ENCODE peak calls at places on chromosomes 6 and 20, in five cellular contexts. N is activated CD8-positive, alpha-beta T cell treated with anti-CD3 and anti-CD28 coated beads for 36 hours; I is Ammon's horn; V is left ventricle myocardium inferior; O is A549. L is an unnamed sample.

GRCh38 chr6:43455034-43455747 is at the start of gene DLK2:
- DNase-seq in N (peak), I (peak), V (no peak), O (no peak), L (no peak)

GRCh38 chr6:140980265-140980887 is 1152.3 kb upstream of the GJE1 start:
- DNase-seq in N (no peak), I (no peak), V (no peak), O (no peak), L (no peak)

GRCh38 chr6:98672681-98673475 is 161.5 kb upstream of the POU3F2 start:
- DNase-seq in N (no peak), I (peak), V (no peak), O (no peak), L (no peak)

GRCh38 chr20:47389867-47390347 is 33.4 kb upstream of the ZMYND8 start:
- DNase-seq in N (no peak), I (no peak), V (no peak), O (peak), L (peak)

GRCh38 chr6:145729887-145730286 is 5.4 kb downstream of the EPM2A start:
- DNase-seq in N (no peak), I (no peak), V (no peak), O (no peak), L (no peak)

GRCh38 chr6:159252955-159253508 is 83.8 kb downstream of the FNDC1 start:
- DNase-seq in N (peak), I (peak), V (no peak), O (peak), L (no peak)

GRCh38 chr20:33415948-33416347 is 14.6 kb upstream of the CDK5RAP1 start:
- DNase-seq in N (peak), I (peak), V (peak), O (peak), L (no peak)

GRCh38 chr6:139144490-139145085 is 9.7 kb downstream of the HECA start:
- DNase-seq in N (peak), I (no peak), V (no peak), O (no peak), L (no peak)

GRCh38 chr6:2237001-2237400 is 8.4 kb downstream of the GMDS start:
- DNase-seq in N (no peak), I (no peak), V (no peak), O (no peak), L (peak)

GRCh38 chr6:36035240-36035639 is 7.6 kb downstream of the MAPK14 start:
- DNase-seq in N (no peak), I (no peak), V (no peak), O (no peak), L (no peak)

GRCh38 chr20:61556116-61556515 is 304.1 kb downstream of the CDH4 start:
- DNase-seq in N (no peak), I (no peak), V (no peak), O (peak), L (peak)

GRCh38 chr6:150756170-150756569 is 109.3 kb upstream of the MTHFD1L start:
- DNase-seq in N (no peak), I (no peak), V (no peak), O (no peak), L (no peak)

GRCh38 chr6:30325873-30326445 is 768 bp upstream of the TRIM39 start:
- DNase-seq in N (peak), I (peak), V (no peak), O (no peak), L (no peak)

GRCh38 chr6:12060780-12061619 is 48.9 kb downstream of the HIVEP1 start:
- DNase-seq in N (peak), I (peak), V (peak), O (peak), L (no peak)

GRCh38 chr6:11711644-11711993 is 67.0 kb downstream of the ADTRP start:
- DNase-seq in N (peak), I (no peak), V (no peak), O (no peak), L (no peak)

GRCh38 chr6:296151-297122 is 4.2 kb downstream of the DUSP22 start:
- DNase-seq in N (peak), I (peak), V (no peak), O (no peak), L (no peak)

GRCh38 chr6:31575335-31575901 is at the start of gene TNF:
- DNase-seq in N (peak), I (peak), V (peak), O (no peak), L (no peak)

GRCh38 chr6:148064406-148065134 is 278.1 kb upstream of the SASH1 start:
- DNase-seq in N (no peak), I (no peak), V (no peak), O (no peak), L (no peak)

GRCh38 chr6:129517288-129517687 is 192.7 kb downstream of the ARHGAP18 start:
- DNase-seq in N (no peak), I (no peak), V (no peak), O (no peak), L (no peak)

L was measured in AG09319.